ENCODE peak calls at places on chromosomes 12 and 14, in four cellular contexts. Y is body of pancreas, U is right lobe of liver, J is cardiac muscle cell. Z is an unnamed sample. For H3K27me3, the result is how much of the 10 kb centered on the place peaks cover.

GRCh38 chr12:3042826-3043225 is 34.4 kb upstream of the TSPAN9 start:
- DNase-seq in Y (no peak), U (no peak), J (no peak), Z (no peak)

GRCh38 chr12:62673027-62673815 is 206.6 kb downstream of the MON2 start:
- DNase-seq in Y (no peak), U (no peak), J (peak), Z (no peak)

GRCh38 chr12:49557187-49557916 is 10.6 kb downstream of the MCRS1 start:
- DNase-seq in Y (no peak), U (no peak), J (no peak), Z (no peak)

GRCh38 chr12:91123236-91123635 is 11.9 kb upstream of the LUM start:
- DNase-seq in Y (no peak), U (no peak), J (no peak), Z (no peak)

GRCh38 chr14:88195676-88196075 is 127.4 kb downstream of the KCNK10 start:
- DNase-seq in Y (no peak), U (no peak), J (peak), Z (no peak)

GRCh38 chr12:48198619-48198973 is 4.5 kb downstream of the OR10AD1 start:
- DNase-seq in Y (peak), U (peak), J (no peak), Z (peak)

GRCh38 chr12:27844427-27845090 is 64.5 kb upstream of the MANSC4 start:
- DNase-seq in Y (peak), U (no peak), J (no peak), Z (no peak)

GRCh38 chr12:20314325-20314724 is 54.0 kb upstream of the PDE3A start:
- DNase-seq in Y (no peak), U (no peak), J (no peak), Z (no peak)

GRCh38 chr14:100677925-100678765 is 48.5 kb upstream of the DLK1 start:
- DNase-seq in Y (no peak), U (no peak), J (peak), Z (no peak)

GRCh38 chr12:89621511-89621910 is 87.1 kb downstream of the ATP2B1 start:
- DNase-seq in Y (no peak), U (no peak), J (no peak), Z (no peak)

GRCh38 chr14:54777395-54777794 is 125.2 kb downstream of the GCH1 start:
- DNase-seq in Y (no peak), U (no peak), J (no peak), Z (no peak)
- H3K27ac ChIP-seq in Y (no peak), U (peak), J (no peak), Z (no peak)

DNA sequence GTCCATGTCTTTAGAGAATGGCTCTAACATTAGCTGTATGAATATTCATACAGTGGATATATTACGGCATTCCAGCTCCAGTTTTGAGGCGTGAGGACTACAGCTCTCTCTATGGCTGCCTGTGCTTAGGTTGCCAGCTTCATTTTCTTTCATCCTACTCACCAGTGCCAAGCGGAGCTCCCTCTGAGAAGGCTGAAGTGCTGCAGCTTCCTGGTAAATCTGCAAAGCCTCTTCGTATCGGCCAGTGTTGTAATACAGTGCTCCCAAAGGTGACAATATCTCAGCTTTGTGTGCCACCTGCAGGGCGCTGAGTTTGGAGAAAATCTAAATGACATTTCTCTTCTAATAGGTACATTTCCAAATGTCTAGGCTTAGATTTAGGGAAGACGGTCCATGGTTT is 19.8 kb upstream of the OVCH1 start:
- DNase-seq in Y (peak), U (peak), J (no peak), Z (no peak)
- TF ChIP-seq CTCF in Y (peak), U (peak), J (no peak), Z (no peak)

GRCh38 chr12:57617942-57618341 is 6.7 kb downstream of the ARHGEF25 start:
- DNase-seq in Y (no peak), U (no peak), J (no peak), Z (no peak)

GRCh38 chr12:57620245-57620935 is 9.2 kb downstream of the ARHGEF25 start:
- DNase-seq in Y (no peak), U (no peak), J (no peak), Z (no peak)

GRCh38 chr12:57620936-57621496 is 9.8 kb downstream of the ARHGEF25 start:
- DNase-seq in Y (no peak), U (no peak), J (no peak), Z (no peak)

GRCh38 chr12:57618966-57619433 is 7.8 kb downstream of the ARHGEF25 start:
- DNase-seq in Y (no peak), U (no peak), J (peak), Z (no peak)

GRCh38 chr12:57619434-57620244 is 8.4 kb downstream of the ARHGEF25 start:
- DNase-seq in Y (no peak), U (peak), J (peak), Z (no peak)
- H3K27me3 ChIP-seq in Y (under half), U (under half), J (half or more), Z (half or more)

GRCh38 chr12:56271031-56271430 is 4.3 kb downstream of the COQ10A start:
- DNase-seq in Y (no peak), U (no peak), J (peak), Z (no peak)
- H3K27ac ChIP-seq in Y (no peak), U (no peak), J (peak), Z (no peak)

GRCh38 chr14:92670177-92670576 is 78.2 kb downstream of the LGMN start:
- DNase-seq in Y (no peak), U (no peak), J (no peak), Z (no peak)
- TF ChIP-seq CTCF in Y (no peak), U (no peak), J (peak), Z (no peak)

Z was measured in CD4-positive, alpha-beta T cell.